ENCODE peak calls at places on chromosomes 4 and X, in six cellular contexts. Q, F, X, I, B and O are unnamed samples.

GRCh38 chrX:88940904-88941303 is 193.9 kb downstream of the CPXCR1 start:
- DNase-seq in I (no peak), X (no peak), B (peak), Q (no peak), F (no peak), O (no peak)

GRCh38 chr4:114161809-114162208 is 182.4 kb upstream of the ARSJ start:
- DNase-seq in I (no peak), B (peak), F (no peak), X (no peak), Q (no peak), O (no peak)

GRCh38 chr4:32625687-32626086 is 1905.5 kb downstream of the PCDH7 start:
- DNase-seq in Q (no peak), F (no peak), I (no peak), X (no peak), B (no peak), O (no peak)

GRCh38 chr4:113741971-113742370 is 19.6 kb downstream of the CAMK2D start:
- DNase-seq in Q (no peak), I (no peak), X (no peak), F (no peak), B (no peak), O (no peak)

GRCh38 chr4:108345862-108346530 is 177.3 kb upstream of the LEF1 start:
- DNase-seq in X (no peak), B (no peak), I (no peak), F (no peak), Q (no peak), O (no peak)

GRCh38 chrX:12996934-12997435 is 22.1 kb downstream of the TMSB4X start:
- DNase-seq in F (no peak), I (no peak), B (no peak), X (no peak), Q (no peak), O (no peak)

GRCh38 chr4:141465151-141465550 is 171.2 kb upstream of the IL15 start:
- DNase-seq in X (no peak), B (no peak), Q (no peak), I (no peak), F (no peak), O (no peak)

GRCh38 chrX:39935414-39936064 is 162.2 kb downstream of the BCOR start:
- DNase-seq in X (no peak), F (no peak), B (peak), Q (no peak), I (no peak), O (no peak)

GRCh38 chr4:130077275-130077674 is 981.3 kb downstream of the C4orf33 start:
- DNase-seq in B (no peak), I (no peak), Q (no peak), F (no peak), X (peak), O (no peak)

GRCh38 chr4:138659640-138660325 is 355.8 kb upstream of the NOCT start:
- DNase-seq in B (peak), Q (no peak), I (no peak), F (no peak), X (no peak), O (no peak)

GRCh38 chr4:149914521-149915115 is 99.0 kb upstream of the IQCM start:
- DNase-seq in F (no peak), X (peak), B (peak), Q (no peak), I (no peak), O (no peak)

GRCh38 chr4:146212781-146213180 is 1.6 kb upstream of the REELD1 start:
- DNase-seq in Q (no peak), X (no peak), I (no peak), B (no peak), F (no peak), O (no peak)

GRCh38 chrX:72029473-72030411 is 102.0 kb downstream of the RTL5 start:
- DNase-seq in Q (no peak), F (no peak), B (peak), X (peak), I (no peak), O (no peak)

GRCh38 chr4:30825008-30825765 is 105.0 kb downstream of the PCDH7 start:
- DNase-seq in Q (no peak), B (no peak), I (no peak), X (peak), F (no peak), O (no peak)
- H3K4me3 ChIP-seq in Q (no peak), B (no peak), I (no peak), X (no peak), F (no peak), O (no peak)

GRCh38 chr4:53592686-53593641 is 1.7 kb upstream of the LNX1 start:
- DNase-seq in B (peak), F (peak), I (peak), X (no peak), Q (no peak), O (peak)

GRCh38 chr4:53593765-53594164 is 2.5 kb upstream of the LNX1 start:
- DNase-seq in F (no peak), B (no peak), I (no peak), Q (no peak), X (no peak), O (no peak)

GRCh38 chr4:53589511-53589910 is 1.8 kb downstream of the LNX1 start:
- DNase-seq in X (no peak), I (no peak), Q (no peak), B (no peak), F (no peak), O (no peak)

GRCh38 chr4:53591372-53591892 is at the start of gene LNX1:
- DNase-seq in X (no peak), F (peak), I (no peak), Q (no peak), B (peak), O (peak)

DNA sequence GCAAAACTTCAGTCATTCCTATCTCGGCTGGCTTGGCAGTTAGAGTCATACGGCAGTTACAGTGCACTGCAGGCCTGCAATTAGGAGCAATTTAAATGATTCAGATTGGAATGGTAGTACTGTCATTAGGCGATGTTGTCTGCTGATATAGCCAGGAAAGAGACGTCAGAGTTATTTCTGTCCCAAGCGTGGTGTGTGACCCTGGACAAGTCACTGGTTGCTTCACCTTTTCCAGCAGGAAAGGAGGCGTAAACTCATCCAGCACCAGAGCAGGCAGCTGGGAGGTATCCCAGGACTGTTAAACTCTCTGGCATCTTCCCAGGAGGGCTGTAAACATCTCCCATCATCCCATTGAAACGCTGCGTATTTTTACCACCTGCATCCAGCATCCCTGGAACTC is 842 bp upstream of the LNX1 start:
- DNase-seq in Q (no peak), F (no peak), B (no peak), X (no peak), I (no peak), O (no peak)
- H3K4me3 ChIP-seq in Q (no peak), F (peak), B (peak), X (no peak), I (no peak), O (no peak)

DNA sequence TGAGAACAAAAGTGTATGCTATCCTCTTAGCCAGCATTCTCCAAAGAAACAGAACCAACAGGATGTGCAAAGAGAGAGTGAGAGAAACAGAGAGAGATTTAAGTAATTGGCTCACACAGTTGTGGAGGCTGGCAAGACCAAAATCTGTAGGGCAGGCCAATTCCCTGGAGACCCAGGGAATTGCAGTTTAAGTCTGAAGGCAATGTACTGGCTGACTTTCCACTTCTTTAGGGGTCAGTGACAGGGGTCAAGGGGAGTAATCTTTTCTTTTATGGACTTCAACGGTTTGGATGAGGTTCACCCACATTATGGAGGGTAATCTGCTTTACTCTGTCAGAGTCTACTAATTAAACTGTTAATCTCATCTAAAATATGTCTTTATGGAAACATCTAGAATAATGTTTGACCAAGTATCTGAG is 59.3 kb upstream of the SLC39A8 start:
- DNase-seq in I (no peak), B (peak), X (peak), Q (no peak), F (no peak), O (no peak)
- H3K4me3 ChIP-seq in I (no peak), B (no peak), X (peak), Q (no peak), F (no peak), O (no peak)

GRCh38 chr4:996994-997374 is 3.8 kb upstream of the SLC26A1 start:
- DNase-seq in Q (no peak), X (no peak), B (no peak), F (no peak), I (peak), O (no peak)

GRCh38 chr4:995311-996026 is 2.3 kb upstream of the SLC26A1 start:
- DNase-seq in Q (no peak), I (peak), F (no peak), X (no peak), B (no peak), O (no peak)

GRCh38 chr4:998096-998691 is 5.0 kb upstream of the SLC26A1 start:
- DNase-seq in B (no peak), X (no peak), I (peak), Q (no peak), F (no peak), O (no peak)

GRCh38 chr4:996030-996993 is 3.1 kb upstream of the SLC26A1 start:
- DNase-seq in F (no peak), Q (no peak), I (peak), B (no peak), X (no peak), O (no peak)

DNA sequence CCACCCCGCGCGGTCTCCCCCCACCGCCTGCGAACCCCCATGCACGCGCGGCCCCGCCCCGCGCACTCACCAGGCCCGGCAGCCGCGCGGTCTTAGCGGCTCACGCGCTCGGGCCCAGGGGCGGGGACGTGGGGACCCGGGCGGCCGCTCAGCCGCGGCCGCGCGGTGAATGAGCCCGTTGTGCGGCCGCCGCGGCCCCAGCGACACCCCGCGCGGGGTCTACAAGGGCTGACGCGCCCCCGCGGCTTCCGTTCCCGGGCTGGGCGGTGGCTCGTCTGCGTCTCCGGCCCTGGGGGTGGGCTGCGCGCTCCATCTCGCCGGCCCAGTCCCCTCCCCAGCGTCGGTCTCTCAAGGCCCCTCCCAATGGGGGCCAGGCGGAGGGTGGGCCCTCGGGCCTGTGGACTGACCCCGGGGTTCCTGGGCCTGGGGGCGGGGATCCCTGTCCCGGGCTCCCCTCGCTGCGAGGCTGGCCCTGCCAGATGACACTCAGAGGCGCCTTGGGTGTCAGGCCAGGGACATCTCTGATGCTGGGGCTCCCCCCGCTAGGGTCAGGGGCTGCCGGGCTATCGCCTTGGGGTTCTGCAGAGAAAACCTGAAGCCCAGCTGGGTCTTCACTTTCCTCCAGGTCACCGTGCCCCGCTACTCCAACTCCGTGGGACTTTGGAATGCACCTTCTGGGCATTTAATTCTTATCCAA is 4.3 kb upstream of the SLC26A1 start:
- DNase-seq in B (peak), F (no peak), Q (no peak), I (peak), X (peak), O (no peak)
- H3K4me3 ChIP-seq in B (peak), F (peak), Q (no peak), I (peak), X (peak), O (no peak)

DNA sequence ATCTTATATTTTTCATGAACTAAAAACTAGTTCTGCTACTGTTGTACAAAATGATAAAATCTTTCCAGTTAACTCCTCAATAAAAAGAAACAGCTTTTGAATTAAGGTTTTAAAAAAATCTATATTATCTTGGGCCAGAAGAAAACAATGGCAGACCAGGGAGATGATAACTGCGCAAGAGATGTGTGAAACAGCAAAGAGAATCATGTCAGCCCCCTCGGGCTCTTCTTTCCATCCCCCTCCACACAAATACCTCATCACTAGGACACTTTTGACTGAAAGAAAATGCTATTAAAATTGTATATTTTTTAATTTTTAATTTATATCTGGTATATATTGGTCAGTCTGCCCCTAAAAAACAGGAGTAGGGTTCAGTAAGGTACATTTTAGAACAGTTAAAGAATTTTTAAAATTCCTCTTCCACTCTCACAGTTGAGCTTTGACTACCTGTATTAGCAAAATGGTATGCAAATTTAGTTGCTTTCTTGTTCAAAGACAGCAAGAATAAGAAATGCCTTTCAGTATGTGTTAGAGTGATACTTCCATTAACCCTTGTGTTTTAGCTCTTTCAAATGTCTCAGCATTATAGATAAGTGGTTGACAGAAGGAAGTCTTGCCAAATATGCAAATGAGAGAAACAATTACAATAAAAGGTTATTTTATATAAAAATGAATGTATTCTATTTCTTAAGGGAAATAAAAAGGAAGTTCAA is 36.4 kb upstream of the LCORL start:
- DNase-seq in X (no peak), Q (no peak), B (no peak), I (no peak), F (no peak), O (no peak)
- H3K4me3 ChIP-seq in X (no peak), Q (peak), B (no peak), I (no peak), F (peak), O (no peak)

DNA sequence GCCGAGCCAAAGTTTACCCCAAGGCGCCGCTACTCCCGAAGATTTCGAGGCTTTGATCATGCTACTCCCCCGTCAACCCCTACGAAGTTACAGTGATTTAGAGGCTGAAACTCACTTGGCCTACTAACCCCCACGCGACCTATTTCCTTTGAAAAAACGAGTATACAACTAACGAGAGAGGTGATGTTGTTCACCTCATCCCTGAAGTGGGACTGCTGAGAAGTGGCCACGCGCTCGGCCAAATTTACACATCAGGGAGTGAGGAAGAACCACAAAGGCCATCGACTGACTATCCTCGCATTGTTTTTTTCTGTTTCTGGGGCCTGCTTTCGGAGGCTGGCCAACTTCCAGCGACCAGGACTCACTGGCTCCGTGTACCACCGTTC is 37.7 kb downstream of the PGRMC1 start:
- DNase-seq in Q (peak), F (no peak), X (no peak), I (peak), B (no peak), O (no peak)
- H3K4me3 ChIP-seq in Q (no peak), F (peak), X (peak), I (peak), B (no peak), O (no peak)

GRCh38 chr4:52721968-52722814 is 29.0 kb downstream of the ERVMER34-1 start:
- DNase-seq in I (peak), X (peak), Q (peak), B (peak), F (peak), O (peak)
- H3K4me3 ChIP-seq in I (peak), X (peak), Q (peak), B (peak), F (peak), O (peak)